ENCODE peak calls at places on chromosomes 3 and 15, in eight cellular contexts. V is naive thymus-derived CD4-positive, alpha-beta T cell; Z is ascending aorta; C is CD4-positive, CD25-positive, alpha-beta regulatory T cell; R is psoas muscle; K is upper lobe of right lung; F is IMR-90; T is sigmoid colon. W is an unnamed sample.

GRCh38 chr15:81336568-81336967 is 12.6 kb upstream of the STARD5 start:
- DNase-seq in V (no peak), Z (no peak), C (peak; percentile 14), R (no peak), K (no peak), F (peak; percentile 44), T (no peak), W (peak; percentile 31)

GRCh38 chr3:172309059-172309458 is 139.2 kb downstream of the GHSR start:
- DNase-seq in V (no peak), Z (no peak), C (no peak), R (no peak), K (no peak), F (no peak), T (no peak), W (no peak)

GRCh38 chr3:156681003-156681402 is 6.6 kb downstream of the TIPARP start:
- DNase-seq in V (no peak), Z (no peak), C (no peak), R (no peak), K (no peak), F (peak; percentile 83), T (peak; percentile 66), W (no peak)

GRCh38 chr3:45611619-45612018 is 17.1 kb downstream of the LIMD1 start:
- DNase-seq in V (no peak), Z (no peak), C (no peak), R (no peak), K (no peak), F (no peak), T (no peak), W (no peak)

GRCh38 chr3:52112056-52112455 is 42.2 kb downstream of the POC1A start:
- DNase-seq in V (no peak), Z (no peak), C (no peak), R (peak; percentile 26), K (no peak), F (no peak), T (peak; percentile 42), W (no peak)

GRCh38 chr3:170033489-170033888 is 4.3 kb upstream of the GPR160 start:
- DNase-seq in V (peak; percentile 17), Z (no peak), C (peak; percentile 11), R (no peak), K (no peak), F (no peak), T (no peak), W (peak; percentile 82)

GRCh38 chr15:90872481-90873184 is 4.2 kb downstream of the FURIN start:
- DNase-seq in V (no peak), Z (no peak), C (no peak), R (peak; percentile 67), K (no peak), F (peak; percentile 80), T (no peak), W (no peak)

GRCh38 chr3:46127503-46127902 is 80.6 kb downstream of the CCR1 start:
- DNase-seq in V (no peak), Z (no peak), C (no peak), R (no peak), K (no peak), F (peak; percentile 87), T (no peak), W (no peak)

GRCh38 chr3:151434151-151434890 is 26.5 kb downstream of the IGSF10 start:
- DNase-seq in V (no peak), Z (no peak), C (no peak), R (no peak), K (no peak), F (peak; percentile 94), T (no peak), W (no peak)

GRCh38 chr3:51955893-51956770 is 951 bp downstream of the GPR62 start:
- DNase-seq in V (peak; percentile 26), Z (no peak), C (peak; percentile 26), R (peak; percentile 82), K (no peak), F (no peak), T (no peak), W (peak; percentile 52)

GRCh38 chr3:112587336-112587735 is 25.5 kb downstream of the SLC35A5 start:
- DNase-seq in V (no peak), Z (no peak), C (no peak), R (no peak), K (no peak), F (no peak), T (no peak), W (no peak)

GRCh38 chr3:66485291-66485968 is 15.4 kb downstream of the LRIG1 start:
- DNase-seq in V (no peak), Z (no peak), C (no peak), R (no peak), K (no peak), F (peak; percentile 97), T (peak; percentile 81), W (no peak)

GRCh38 chr3:65436580-65436979 is 602.1 kb downstream of the MAGI1 start:
- DNase-seq in V (no peak), Z (no peak), C (no peak), R (no peak), K (no peak), F (no peak), T (no peak), W (no peak)

GRCh38 chr3:107661447-107662108 is 138.8 kb downstream of the BBX start:
- DNase-seq in V (no peak), Z (no peak), C (no peak), R (no peak), K (no peak), F (no peak), T (no peak), W (no peak)
- H3K4me3 ChIP-seq in V (no peak overlapping the region), Z (peak overlapping the region; percentile 35), C (no peak overlapping the region), R (peak overlapping the region; percentile 38), K (peak overlapping the region; percentile 29), F (peak overlapping the region; percentile 30), T (peak overlapping the region; percentile 15), W (no peak overlapping the region)

GRCh38 chr3:58121183-58121582 is 89.6 kb downstream of the DNASE1L3 start:
- DNase-seq in V (no peak), Z (no peak), C (no peak), R (no peak), K (no peak), F (no peak), T (no peak), W (no peak)
- H3K36me3 ChIP-seq in V (no peaks in the 10 kb centered on the region), Z (peaks cover 70% of the 10 kb centered on the region), C (peaks cover 49% of the 10 kb centered on the region), R (no peaks in the 10 kb centered on the region), K (peaks cover 61% of the 10 kb centered on the region), F (peaks cover 65% of the 10 kb centered on the region), T (peaks cover 73% of the 10 kb centered on the region), W (peaks cover 17% of the 10 kb centered on the region)

DNA sequence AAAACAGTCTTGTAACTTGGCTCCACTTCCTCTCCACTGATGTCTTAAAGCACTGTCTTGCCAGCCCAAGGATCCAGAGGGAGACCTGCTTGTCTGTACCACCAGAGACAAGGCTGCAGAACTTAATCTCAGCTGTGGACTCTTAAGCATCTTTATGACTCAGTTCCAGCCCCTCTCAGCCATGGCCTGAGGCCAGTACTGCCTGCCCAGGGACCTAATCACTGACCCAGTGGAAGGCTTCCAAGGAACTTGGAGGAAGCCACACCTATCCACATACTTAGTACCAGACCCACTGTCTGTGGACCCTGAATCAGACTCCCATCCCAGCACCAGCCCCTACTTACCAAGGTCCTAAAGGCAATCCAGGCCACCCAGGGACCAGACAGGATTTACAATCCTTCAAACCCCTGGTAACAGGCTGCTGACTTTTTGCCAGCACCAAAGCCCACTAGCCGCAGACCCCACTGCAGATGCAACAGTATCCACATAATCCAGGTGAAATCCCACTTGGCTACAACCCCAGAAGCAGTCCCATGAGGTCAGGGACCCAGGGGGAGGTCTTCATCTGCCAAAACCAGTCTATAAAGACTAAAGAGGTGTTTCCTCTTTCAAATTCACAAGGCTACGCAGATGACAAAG is 41.9 kb upstream of the PRR20G start:
- DNase-seq in V (no peak), Z (no peak), C (no peak), R (no peak), K (no peak), F (no peak), T (no peak), W (no peak)
- H3K9me3 ChIP-seq in V (no peaks in the 10 kb centered on the region), Z (peaks cover 38% of the 10 kb centered on the region), C (peaks cover 11% of the 10 kb centered on the region), R (peaks cover 28% of the 10 kb centered on the region), K (peaks cover 15% of the 10 kb centered on the region), F (no peaks in the 10 kb centered on the region), T (no peaks in the 10 kb centered on the region), W (no peaks in the 10 kb centered on the region)

DNA sequence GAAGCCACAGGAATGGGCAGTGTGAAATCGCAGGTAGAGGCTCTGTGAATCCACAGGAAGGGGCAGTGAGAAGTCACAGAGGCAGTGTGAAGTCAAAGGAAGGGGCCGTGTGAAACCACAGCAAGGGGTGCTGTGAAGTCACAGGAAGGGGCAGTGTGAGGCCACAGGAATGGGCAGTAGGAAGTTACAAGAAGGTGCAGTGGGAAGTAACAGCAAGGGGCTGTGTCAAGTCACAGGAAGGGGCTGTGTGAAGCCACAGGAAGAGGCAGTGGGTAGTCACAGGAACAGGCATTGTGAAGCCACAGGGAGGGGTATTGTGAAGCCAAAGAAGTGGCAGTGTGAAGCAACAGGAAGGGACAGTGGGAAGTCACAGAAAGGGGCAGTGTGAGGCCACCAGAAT is 34.1 kb downstream of the GASK1A start:
- DNase-seq in V (no peak), Z (no peak), C (no peak), R (no peak), K (no peak), F (no peak), T (no peak), W (no peak)
- H3K4me3 ChIP-seq in V (no peak overlapping the region), Z (no peak overlapping the region), C (no peak overlapping the region), R (no peak overlapping the region), K (no peak overlapping the region), F (no peak overlapping the region), T (no peak overlapping the region), W (peak overlapping the region; percentile 30)

GRCh38 chr15:33840615-33841014 is 127.7 kb upstream of the CHRM5 start:
- DNase-seq in V (no peak), Z (no peak), C (no peak), R (no peak), K (no peak), F (no peak), T (no peak), W (no peak)
- H3K36me3 ChIP-seq in V (no peaks in the 10 kb centered on the region), Z (no peaks in the 10 kb centered on the region), C (no peaks in the 10 kb centered on the region), R (no peaks in the 10 kb centered on the region), K (no peaks in the 10 kb centered on the region), F (no peaks in the 10 kb centered on the region), T (peaks cover 5% of the 10 kb centered on the region), W (no peaks in the 10 kb centered on the region)

GRCh38 chr15:25248583-25249235 is 190.1 kb downstream of the UBE3A start:
- DNase-seq in V (no peak), Z (no peak), C (no peak), R (peak; percentile 31), K (peak; percentile 54), F (no peak), T (peak; percentile 59), W (no peak)

GRCh38 chr15:25245801-25246622 is 192.8 kb downstream of the UBE3A start:
- DNase-seq in V (no peak), Z (no peak), C (no peak), R (peak; percentile 21), K (peak; percentile 52), F (no peak), T (peak; percentile 41), W (no peak)

GRCh38 chr15:25249236-25250010 is 189.4 kb downstream of the UBE3A start:
- DNase-seq in V (no peak), Z (no peak), C (no peak), R (peak; percentile 29), K (peak; percentile 46), F (no peak), T (no peak), W (no peak)

GRCh38 chr15:25246641-25247417 is 192.0 kb downstream of the UBE3A start:
- DNase-seq in V (peak; percentile 2), Z (no peak), C (no peak), R (peak; percentile 33), K (peak; percentile 43), F (no peak), T (peak; percentile 48), W (no peak)

GRCh38 chr15:25247418-25248030 is 191.3 kb downstream of the UBE3A start:
- DNase-seq in V (peak; percentile 1), Z (no peak), C (no peak), R (peak; percentile 31), K (no peak), F (no peak), T (no peak), W (no peak)
- H3K9me3 ChIP-seq in V (no peaks in the 10 kb centered on the region), Z (peaks cover 21% of the 10 kb centered on the region), C (peaks cover 56% of the 10 kb centered on the region), R (no peaks in the 10 kb centered on the region), K (no peaks in the 10 kb centered on the region), F (peaks cover 69% of the 10 kb centered on the region), T (peaks cover 6% of the 10 kb centered on the region), W (no peaks in the 10 kb centered on the region)